ENCODE peak calls at places on chromosomes 4 and X, in seven cellular contexts. One of them, this sample, is unnamed. For H3K4me1, the result is how much of the 10 kb centered on the place peaks cover.

GRCh38 chr4:17662694-17663093 is 48.3 kb downstream of the MED28 start:
- DNase-seq in CD8-positive, alpha-beta T cell: no peak
- DNase-seq in adrenal gland: no peak
- DNase-seq in hepatocyte: no peak
- DNase-seq in cardiac muscle cell: no peak
- DNase-seq in GM23338: no peak
- DNase-seq in heart left ventricle: no peak
- DNase-seq in this sample: no peak

GRCh38 chrX:20066968-20067708 is 49.6 kb downstream of the MAP7D2 start:
- DNase-seq in CD8-positive, alpha-beta T cell: peak
- DNase-seq in adrenal gland: no peak
- DNase-seq in hepatocyte: peak
- DNase-seq in cardiac muscle cell: peak
- DNase-seq in GM23338: peak
- DNase-seq in heart left ventricle: no peak
- DNase-seq in this sample: peak

GRCh38 chr4:85825937-85826678 is 351.2 kb downstream of the ARHGAP24 start:
- DNase-seq in CD8-positive, alpha-beta T cell: no peak
- DNase-seq in adrenal gland: no peak
- DNase-seq in hepatocyte: peak
- DNase-seq in cardiac muscle cell: peak
- DNase-seq in GM23338: peak
- DNase-seq in heart left ventricle: no peak
- DNase-seq in this sample: peak

GRCh38 chrX:106731590-106731989 is 5.1 kb downstream of the RNF128 start:
- DNase-seq in CD8-positive, alpha-beta T cell: no peak
- DNase-seq in adrenal gland: no peak
- DNase-seq in hepatocyte: no peak
- DNase-seq in cardiac muscle cell: no peak
- DNase-seq in GM23338: no peak
- DNase-seq in heart left ventricle: no peak
- DNase-seq in this sample: no peak

GRCh38 chrX:39903937-39904336 is 193.8 kb downstream of the BCOR start:
- DNase-seq in CD8-positive, alpha-beta T cell: no peak
- DNase-seq in adrenal gland: no peak
- DNase-seq in hepatocyte: no peak
- DNase-seq in cardiac muscle cell: no peak
- DNase-seq in GM23338: no peak
- DNase-seq in heart left ventricle: no peak
- DNase-seq in this sample: no peak

GRCh38 chr4:155735506-155735905 is 23.3 kb upstream of the GUCY1B1 start:
- DNase-seq in CD8-positive, alpha-beta T cell: no peak
- DNase-seq in adrenal gland: no peak
- DNase-seq in hepatocyte: no peak
- DNase-seq in cardiac muscle cell: no peak
- DNase-seq in GM23338: no peak
- DNase-seq in heart left ventricle: no peak
- DNase-seq in this sample: no peak

GRCh38 chr4:42649870-42650269 is 7.0 kb downstream of the ATP8A1 start:
- DNase-seq in CD8-positive, alpha-beta T cell: no peak
- DNase-seq in adrenal gland: no peak
- DNase-seq in hepatocyte: no peak
- DNase-seq in cardiac muscle cell: no peak
- DNase-seq in GM23338: no peak
- DNase-seq in heart left ventricle: no peak
- DNase-seq in this sample: no peak

GRCh38 chrX:154596290-154596929 is 11.5 kb downstream of the CTAG1A start:
- DNase-seq in CD8-positive, alpha-beta T cell: no peak
- DNase-seq in adrenal gland: no peak
- DNase-seq in hepatocyte: no peak
- DNase-seq in cardiac muscle cell: peak
- DNase-seq in GM23338: peak
- DNase-seq in heart left ventricle: no peak
- DNase-seq in this sample: no peak

GRCh38 chr4:150217192-150217591 is 138.9 kb downstream of the DCLK2 start:
- DNase-seq in CD8-positive, alpha-beta T cell: no peak
- DNase-seq in adrenal gland: no peak
- DNase-seq in hepatocyte: peak
- DNase-seq in cardiac muscle cell: peak
- DNase-seq in GM23338: peak
- DNase-seq in heart left ventricle: no peak
- DNase-seq in this sample: no peak

GRCh38 chr4:166386491-166387367 is 513.7 kb downstream of the TLL1 start:
- DNase-seq in CD8-positive, alpha-beta T cell: no peak
- DNase-seq in adrenal gland: no peak
- DNase-seq in hepatocyte: no peak
- DNase-seq in cardiac muscle cell: no peak
- DNase-seq in GM23338: peak
- DNase-seq in heart left ventricle: no peak
- DNase-seq in this sample: no peak

GRCh38 chrX:39730671-39731389 is 366.9 kb downstream of the BCOR start:
- DNase-seq in CD8-positive, alpha-beta T cell: peak
- DNase-seq in adrenal gland: peak
- DNase-seq in hepatocyte: peak
- DNase-seq in cardiac muscle cell: peak
- DNase-seq in GM23338: peak
- DNase-seq in heart left ventricle: peak
- DNase-seq in this sample: peak

GRCh38 chrX:134388161-134389109 is 71.5 kb upstream of the HPRT1 start:
- DNase-seq in CD8-positive, alpha-beta T cell: no peak
- DNase-seq in adrenal gland: no peak
- DNase-seq in hepatocyte: no peak
- DNase-seq in cardiac muscle cell: peak
- DNase-seq in GM23338: no peak
- DNase-seq in heart left ventricle: no peak
- DNase-seq in this sample: no peak

GRCh38 chr4:26785766-26786165 is 74.9 kb upstream of the STIM2 start:
- DNase-seq in CD8-positive, alpha-beta T cell: no peak
- DNase-seq in adrenal gland: no peak
- DNase-seq in hepatocyte: no peak
- DNase-seq in cardiac muscle cell: no peak
- DNase-seq in GM23338: no peak
- DNase-seq in heart left ventricle: no peak
- DNase-seq in this sample: no peak

GRCh38 chr4:40331937-40332336 is 3.2 kb upstream of the CHRNA9 start:
- DNase-seq in CD8-positive, alpha-beta T cell: no peak
- DNase-seq in adrenal gland: no peak
- DNase-seq in hepatocyte: no peak
- DNase-seq in cardiac muscle cell: no peak
- DNase-seq in GM23338: no peak
- DNase-seq in heart left ventricle: no peak
- DNase-seq in this sample: no peak

GRCh38 chr4:1993169-1993516 is 15.6 kb downstream of the NELFA start:
- DNase-seq in CD8-positive, alpha-beta T cell: no peak
- DNase-seq in adrenal gland: no peak
- DNase-seq in hepatocyte: no peak
- DNase-seq in cardiac muscle cell: no peak
- DNase-seq in GM23338: no peak
- DNase-seq in heart left ventricle: no peak
- DNase-seq in this sample: no peak

GRCh38 chr4:114015444-114015899 is 36.0 kb upstream of the ARSJ start:
- DNase-seq in CD8-positive, alpha-beta T cell: no peak
- DNase-seq in adrenal gland: no peak
- DNase-seq in hepatocyte: no peak
- DNase-seq in cardiac muscle cell: no peak
- DNase-seq in GM23338: no peak
- DNase-seq in heart left ventricle: no peak
- DNase-seq in this sample: no peak

GRCh38 chrX:12052109-12052508 is 86.2 kb upstream of the FRMPD4 start:
- DNase-seq in CD8-positive, alpha-beta T cell: no peak
- DNase-seq in adrenal gland: no peak
- DNase-seq in hepatocyte: no peak
- DNase-seq in cardiac muscle cell: no peak
- DNase-seq in GM23338: no peak
- DNase-seq in heart left ventricle: no peak
- DNase-seq in this sample: no peak

GRCh38 chr4:145488310-145488709 is 6.7 kb downstream of the SMAD1 start:
- DNase-seq in CD8-positive, alpha-beta T cell: no peak
- DNase-seq in adrenal gland: no peak
- DNase-seq in hepatocyte: no peak
- DNase-seq in cardiac muscle cell: no peak
- DNase-seq in GM23338: no peak
- DNase-seq in heart left ventricle: no peak
- DNase-seq in this sample: no peak
- H3K4me1 ChIP-seq in CD8-positive, alpha-beta T cell: under half
- H3K4me1 ChIP-seq in adrenal gland: under half
- H3K4me1 ChIP-seq in hepatocyte: under half
- H3K4me1 ChIP-seq in cardiac muscle cell: under half
- H3K4me1 ChIP-seq in GM23338: under half
- H3K4me1 ChIP-seq in heart left ventricle: half or more
- H3K4me1 ChIP-seq in this sample: under half

GRCh38 chr4:123301942-123302341 is 94.7 kb upstream of the SPRY1 start:
- DNase-seq in CD8-positive, alpha-beta T cell: no peak
- DNase-seq in adrenal gland: no peak
- DNase-seq in hepatocyte: no peak
- DNase-seq in cardiac muscle cell: no peak
- DNase-seq in GM23338: no peak
- DNase-seq in heart left ventricle: no peak
- DNase-seq in this sample: no peak
- H3K4me1 ChIP-seq in CD8-positive, alpha-beta T cell: under half
- H3K4me1 ChIP-seq in adrenal gland: under half
- H3K4me1 ChIP-seq in hepatocyte: under half
- H3K4me1 ChIP-seq in cardiac muscle cell: under half
- H3K4me1 ChIP-seq in GM23338: under half
- H3K4me1 ChIP-seq in heart left ventricle: under half
- H3K4me1 ChIP-seq in this sample: under half

GRCh38 chr4:48131736-48132135 is 2.3 kb downstream of the TXK start:
- DNase-seq in CD8-positive, alpha-beta T cell: no peak
- DNase-seq in adrenal gland: no peak
- DNase-seq in hepatocyte: no peak
- DNase-seq in cardiac muscle cell: no peak
- DNase-seq in GM23338: no peak
- DNase-seq in heart left ventricle: no peak
- DNase-seq in this sample: no peak
- H3K4me1 ChIP-seq in CD8-positive, alpha-beta T cell: half or more
- H3K4me1 ChIP-seq in adrenal gland: under half
- H3K4me1 ChIP-seq in hepatocyte: under half
- H3K4me1 ChIP-seq in cardiac muscle cell: under half
- H3K4me1 ChIP-seq in GM23338: under half
- H3K4me1 ChIP-seq in heart left ventricle: under half
- H3K4me1 ChIP-seq in this sample: under half

GRCh38 chr4:98614655-98615054 is 43.8 kb downstream of the TSPAN5 start:
- DNase-seq in CD8-positive, alpha-beta T cell: no peak
- DNase-seq in adrenal gland: no peak
- DNase-seq in hepatocyte: no peak
- DNase-seq in cardiac muscle cell: no peak
- DNase-seq in GM23338: no peak
- DNase-seq in heart left ventricle: no peak
- DNase-seq in this sample: no peak
- H3K4me1 ChIP-seq in CD8-positive, alpha-beta T cell: under half
- H3K4me1 ChIP-seq in adrenal gland: under half
- H3K4me1 ChIP-seq in hepatocyte: under half
- H3K4me1 ChIP-seq in cardiac muscle cell: under half
- H3K4me1 ChIP-seq in GM23338: under half
- H3K4me1 ChIP-seq in heart left ventricle: under half
- H3K4me1 ChIP-seq in this sample: under half

DNA sequence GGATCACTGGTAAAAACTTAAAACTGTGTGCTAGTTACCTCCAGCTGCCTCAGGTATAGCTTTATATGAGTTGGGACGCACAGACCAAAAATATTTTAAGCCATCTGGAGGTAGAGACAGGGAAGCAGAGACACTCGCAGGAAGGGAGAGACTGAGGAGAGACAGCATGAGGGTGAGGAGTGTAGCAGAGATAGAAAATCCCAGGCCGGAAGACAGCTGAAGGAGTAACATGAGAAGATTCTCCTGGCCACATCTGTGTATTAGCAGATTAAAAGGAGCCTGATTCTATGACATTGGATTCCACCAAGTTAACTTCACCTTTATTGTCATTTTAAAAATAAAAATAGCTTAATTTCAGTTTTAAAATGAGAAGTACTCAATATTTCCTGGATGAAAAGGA is 84.3 kb downstream of the PDLIM5 start:
- DNase-seq in CD8-positive, alpha-beta T cell: no peak
- DNase-seq in adrenal gland: no peak
- DNase-seq in hepatocyte: no peak
- DNase-seq in cardiac muscle cell: no peak
- DNase-seq in GM23338: peak
- DNase-seq in heart left ventricle: no peak
- DNase-seq in this sample: no peak
- H3K4me1 ChIP-seq in CD8-positive, alpha-beta T cell: under half
- H3K4me1 ChIP-seq in adrenal gland: under half
- H3K4me1 ChIP-seq in hepatocyte: under half
- H3K4me1 ChIP-seq in cardiac muscle cell: half or more
- H3K4me1 ChIP-seq in GM23338: half or more
- H3K4me1 ChIP-seq in heart left ventricle: half or more
- H3K4me1 ChIP-seq in this sample: under half

GRCh38 chr4:104418313-104418712 is 76.4 kb downstream of the CXXC4 start:
- DNase-seq in CD8-positive, alpha-beta T cell: no peak
- DNase-seq in adrenal gland: no peak
- DNase-seq in hepatocyte: peak
- DNase-seq in cardiac muscle cell: no peak
- DNase-seq in GM23338: no peak
- DNase-seq in heart left ventricle: no peak
- DNase-seq in this sample: no peak
- H3K4me1 ChIP-seq in CD8-positive, alpha-beta T cell: under half
- H3K4me1 ChIP-seq in adrenal gland: under half
- H3K4me1 ChIP-seq in hepatocyte: under half
- H3K4me1 ChIP-seq in cardiac muscle cell: under half
- H3K4me1 ChIP-seq in GM23338: under half
- H3K4me1 ChIP-seq in heart left ventricle: under half
- H3K4me1 ChIP-seq in this sample: under half

This sample was measured in colonic mucosa.